ENCODE peak calls at places on chromosomes 6 and 20, in four cellular contexts. One of them, this sample, is unnamed.

GRCh38 chr20:51198876-51199523 is 176.1 kb upstream of the KCNG1 start:
- DNase-seq in choroid plexus epithelial cell: no peak
- DNase-seq in fibroblast of lung: no peak
- DNase-seq in right atrium auricular region: no peak
- DNase-seq in this sample: no peak

GRCh38 chr20:14062786-14063185 is 67.5 kb downstream of the MACROD2 start:
- DNase-seq in right atrium auricular region: no peak
- DNase-seq in fibroblast of lung: peak
- DNase-seq in choroid plexus epithelial cell: peak
- DNase-seq in this sample: no peak

GRCh38 chr20:38674178-38675133 is 49.8 kb upstream of the SLC32A1 start:
- DNase-seq in fibroblast of lung: peak
- DNase-seq in right atrium auricular region: no peak
- DNase-seq in choroid plexus epithelial cell: peak
- DNase-seq in this sample: no peak

GRCh38 chr20:45329497-45330319 is 18.5 kb downstream of the SDC4 start:
- DNase-seq in choroid plexus epithelial cell: no peak
- DNase-seq in right atrium auricular region: no peak
- DNase-seq in fibroblast of lung: no peak
- DNase-seq in this sample: no peak

GRCh38 chr6:149903938-149904611 is 6.2 kb upstream of the RAET1E start:
- DNase-seq in right atrium auricular region: peak
- DNase-seq in fibroblast of lung: no peak
- DNase-seq in choroid plexus epithelial cell: no peak
- DNase-seq in this sample: peak

GRCh38 chr6:144500886-144501285 is 215.8 kb downstream of the UTRN start:
- DNase-seq in right atrium auricular region: no peak
- DNase-seq in choroid plexus epithelial cell: peak
- DNase-seq in fibroblast of lung: no peak
- DNase-seq in this sample: no peak

GRCh38 chr20:58817748-58818147 is 33.0 kb downstream of the GNAS-AS1 start:
- DNase-seq in fibroblast of lung: no peak
- DNase-seq in choroid plexus epithelial cell: no peak
- DNase-seq in right atrium auricular region: no peak
- DNase-seq in this sample: no peak

GRCh38 chr6:33588894-33589293 is 8.8 kb upstream of the BAK1 start:
- DNase-seq in choroid plexus epithelial cell: no peak
- DNase-seq in right atrium auricular region: no peak
- DNase-seq in fibroblast of lung: no peak
- DNase-seq in this sample: no peak

GRCh38 chr6:86477510-86478166 is 459.7 kb upstream of the HTR1E start:
- DNase-seq in choroid plexus epithelial cell: no peak
- DNase-seq in right atrium auricular region: no peak
- DNase-seq in fibroblast of lung: no peak
- DNase-seq in this sample: no peak

GRCh38 chr6:144351741-144352140 is 66.6 kb downstream of the UTRN start:
- DNase-seq in fibroblast of lung: no peak
- DNase-seq in right atrium auricular region: no peak
- DNase-seq in choroid plexus epithelial cell: peak
- DNase-seq in this sample: no peak

GRCh38 chr6:34490390-34491090 is 24.7 kb downstream of the PACSIN1 start:
- DNase-seq in right atrium auricular region: no peak
- DNase-seq in fibroblast of lung: no peak
- DNase-seq in choroid plexus epithelial cell: no peak
- DNase-seq in this sample: no peak

GRCh38 chr20:38725959-38726848 is 1.9 kb downstream of the SLC32A1 start:
- DNase-seq in choroid plexus epithelial cell: no peak
- DNase-seq in right atrium auricular region: no peak
- DNase-seq in fibroblast of lung: peak
- DNase-seq in this sample: no peak

GRCh38 chr20:44208770-44209169 is 1.8 kb downstream of the OSER1 start:
- DNase-seq in fibroblast of lung: peak
- DNase-seq in right atrium auricular region: no peak
- DNase-seq in choroid plexus epithelial cell: peak
- DNase-seq in this sample: no peak

GRCh38 chr6:43945778-43946100 is 175.7 kb downstream of the VEGFA start:
- DNase-seq in right atrium auricular region: no peak
- DNase-seq in fibroblast of lung: no peak
- DNase-seq in choroid plexus epithelial cell: no peak
- DNase-seq in this sample: no peak

GRCh38 chr6:9224539-9224938 is 789.2 kb upstream of the SLC35B3 start:
- DNase-seq in right atrium auricular region: no peak
- DNase-seq in fibroblast of lung: no peak
- DNase-seq in choroid plexus epithelial cell: no peak
- DNase-seq in this sample: no peak

GRCh38 chr6:109963598-109964170 is 14.4 kb upstream of the GPR6 start:
- DNase-seq in fibroblast of lung: no peak
- DNase-seq in right atrium auricular region: no peak
- DNase-seq in choroid plexus epithelial cell: no peak
- DNase-seq in this sample: no peak

GRCh38 chr6:14694308-14694707 is 551.6 kb upstream of the JARID2 start:
- DNase-seq in choroid plexus epithelial cell: no peak
- DNase-seq in right atrium auricular region: no peak
- DNase-seq in fibroblast of lung: no peak
- DNase-seq in this sample: no peak

GRCh38 chr20:13788167-13788834 is 3.5 kb downstream of the NDUFAF5 start:
- DNase-seq in fibroblast of lung: peak
- DNase-seq in right atrium auricular region: no peak
- DNase-seq in choroid plexus epithelial cell: peak
- DNase-seq in this sample: no peak

GRCh38 chr6:15218401-15218800 is 27.5 kb upstream of the JARID2 start:
- DNase-seq in right atrium auricular region: no peak
- DNase-seq in fibroblast of lung: no peak
- DNase-seq in choroid plexus epithelial cell: no peak
- DNase-seq in this sample: no peak

GRCh38 chr6:106256201-106256968 is 69.2 kb downstream of the ATG5 start:
- DNase-seq in fibroblast of lung: no peak
- DNase-seq in choroid plexus epithelial cell: peak
- DNase-seq in right atrium auricular region: no peak
- DNase-seq in this sample: no peak

GRCh38 chr6:36364669-36365479 is 22.6 kb downstream of the ETV7 start:
- DNase-seq in right atrium auricular region: no peak
- DNase-seq in choroid plexus epithelial cell: peak
- DNase-seq in fibroblast of lung: no peak
- DNase-seq in this sample: no peak

GRCh38 chr6:11613336-11613735 is 75.8 kb downstream of the TMEM170B start:
- DNase-seq in right atrium auricular region: no peak
- DNase-seq in choroid plexus epithelial cell: no peak
- DNase-seq in fibroblast of lung: no peak
- DNase-seq in this sample: no peak

GRCh38 chr6:73566954-73567591 is 46.2 kb upstream of the EEF1A1 start:
- DNase-seq in fibroblast of lung: peak
- DNase-seq in choroid plexus epithelial cell: peak
- DNase-seq in right atrium auricular region: peak
- DNase-seq in this sample: no peak

GRCh38 chr6:12403201-12403826 is 113.2 kb downstream of the EDN1 start:
- DNase-seq in choroid plexus epithelial cell: peak
- DNase-seq in right atrium auricular region: no peak
- DNase-seq in fibroblast of lung: peak
- DNase-seq in this sample: no peak

GRCh38 chr20:46400253-46400652 is 6.2 kb downstream of the ELMO2 start:
- DNase-seq in choroid plexus epithelial cell: peak
- DNase-seq in fibroblast of lung: peak
- DNase-seq in right atrium auricular region: no peak
- DNase-seq in this sample: no peak

GRCh38 chr6:130575971-130576370 is 210.2 kb downstream of the TMEM200A start:
- DNase-seq in right atrium auricular region: no peak
- DNase-seq in fibroblast of lung: no peak
- DNase-seq in choroid plexus epithelial cell: no peak
- DNase-seq in this sample: no peak

GRCh38 chr6:105112577-105112976 is 67.2 kb downstream of the POPDC3 start:
- DNase-seq in right atrium auricular region: no peak
- DNase-seq in choroid plexus epithelial cell: peak
- DNase-seq in fibroblast of lung: no peak
- DNase-seq in this sample: no peak

GRCh38 chr6:166275714-166276166 is 32.5 kb downstream of the PRR18 start:
- DNase-seq in fibroblast of lung: peak
- DNase-seq in right atrium auricular region: peak
- DNase-seq in choroid plexus epithelial cell: peak
- DNase-seq in this sample: peak

DNA sequence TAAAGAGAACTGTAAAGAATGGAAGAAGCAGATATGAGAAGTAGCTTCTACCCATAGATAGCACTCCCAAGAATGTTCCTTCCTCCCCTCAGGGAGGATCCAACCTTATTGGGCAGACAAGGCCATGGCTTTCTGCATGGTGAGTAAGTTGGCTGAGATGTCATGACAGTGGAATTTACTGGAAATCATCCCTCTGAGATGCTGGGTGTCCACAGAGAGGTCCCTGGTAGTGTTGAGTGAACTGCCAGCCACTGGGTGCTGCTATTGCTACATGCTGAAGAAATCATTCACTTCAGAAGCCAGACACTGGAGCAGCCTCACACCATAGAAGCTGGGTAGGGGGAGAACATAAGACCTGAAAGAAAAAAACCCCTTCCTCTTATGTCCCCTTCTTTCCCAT is 46.4 kb upstream of the FERMT1 start:
- DNase-seq in choroid plexus epithelial cell: peak
- DNase-seq in fibroblast of lung: no peak
- DNase-seq in right atrium auricular region: no peak
- DNase-seq in this sample: no peak
- TF ChIP-seq CTCF in choroid plexus epithelial cell: peak
- TF ChIP-seq CTCF in fibroblast of lung: no peak
- TF ChIP-seq CTCF in right atrium auricular region: no peak
- TF ChIP-seq CTCF in this sample: no peak

GRCh38 chr6:99602519-99603420 is 3.9 kb upstream of the PRDM13 start:
- DNase-seq in choroid plexus epithelial cell: no peak
- DNase-seq in right atrium auricular region: no peak
- DNase-seq in fibroblast of lung: no peak
- DNase-seq in this sample: no peak
- TF ChIP-seq CTCF in choroid plexus epithelial cell: no peak
- TF ChIP-seq CTCF in right atrium auricular region: no peak
- TF ChIP-seq CTCF in fibroblast of lung: no peak
- TF ChIP-seq CTCF in this sample: no peak

DNA sequence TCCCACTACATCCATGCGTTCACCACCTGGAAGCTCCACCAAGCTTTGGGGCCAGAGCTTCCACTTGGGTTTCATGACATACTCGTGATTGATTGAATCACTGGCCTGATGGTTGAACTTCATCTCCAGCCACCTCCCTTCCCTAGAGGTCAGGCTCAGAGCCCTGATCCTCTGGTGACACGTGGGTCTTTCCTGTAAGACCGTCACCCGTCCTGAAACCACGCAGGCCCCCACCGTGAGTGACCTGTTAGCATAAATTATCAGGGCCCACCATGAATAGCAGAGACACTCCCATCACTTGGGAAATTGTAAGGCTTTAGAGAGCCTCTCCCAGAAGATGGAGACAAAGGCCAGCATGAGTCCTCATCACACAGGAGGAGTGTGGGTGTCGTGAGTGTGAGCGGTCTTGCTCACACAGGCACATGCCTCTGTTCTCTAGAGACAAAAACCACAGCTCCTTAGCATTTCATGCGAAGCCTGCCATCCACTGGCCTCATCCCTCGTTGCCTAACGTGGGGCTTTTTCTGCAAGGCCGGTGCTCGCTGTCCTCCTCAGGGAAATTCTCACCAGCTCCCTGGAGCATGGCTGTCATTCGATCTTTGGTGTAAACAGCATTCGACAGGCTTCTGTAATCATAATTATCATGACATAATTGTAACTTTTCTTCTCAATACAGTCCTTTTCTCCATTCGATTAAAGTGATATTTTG is 65.1 kb upstream of the DUSP22 start:
- DNase-seq in fibroblast of lung: no peak
- DNase-seq in choroid plexus epithelial cell: peak
- DNase-seq in right atrium auricular region: peak
- DNase-seq in this sample: peak
- TF ChIP-seq CTCF in fibroblast of lung: no peak
- TF ChIP-seq CTCF in choroid plexus epithelial cell: peak
- TF ChIP-seq CTCF in right atrium auricular region: no peak
- TF ChIP-seq CTCF in this sample: no peak

GRCh38 chr20:5058873-5059272 is 57.6 kb upstream of the SLC23A2 start:
- DNase-seq in choroid plexus epithelial cell: no peak
- DNase-seq in right atrium auricular region: no peak
- DNase-seq in fibroblast of lung: no peak
- DNase-seq in this sample: no peak

GRCh38 chr20:5061209-5061608 is 58.5 kb downstream of the PCNA start:
- DNase-seq in choroid plexus epithelial cell: no peak
- DNase-seq in fibroblast of lung: no peak
- DNase-seq in right atrium auricular region: no peak
- DNase-seq in this sample: no peak

DNA sequence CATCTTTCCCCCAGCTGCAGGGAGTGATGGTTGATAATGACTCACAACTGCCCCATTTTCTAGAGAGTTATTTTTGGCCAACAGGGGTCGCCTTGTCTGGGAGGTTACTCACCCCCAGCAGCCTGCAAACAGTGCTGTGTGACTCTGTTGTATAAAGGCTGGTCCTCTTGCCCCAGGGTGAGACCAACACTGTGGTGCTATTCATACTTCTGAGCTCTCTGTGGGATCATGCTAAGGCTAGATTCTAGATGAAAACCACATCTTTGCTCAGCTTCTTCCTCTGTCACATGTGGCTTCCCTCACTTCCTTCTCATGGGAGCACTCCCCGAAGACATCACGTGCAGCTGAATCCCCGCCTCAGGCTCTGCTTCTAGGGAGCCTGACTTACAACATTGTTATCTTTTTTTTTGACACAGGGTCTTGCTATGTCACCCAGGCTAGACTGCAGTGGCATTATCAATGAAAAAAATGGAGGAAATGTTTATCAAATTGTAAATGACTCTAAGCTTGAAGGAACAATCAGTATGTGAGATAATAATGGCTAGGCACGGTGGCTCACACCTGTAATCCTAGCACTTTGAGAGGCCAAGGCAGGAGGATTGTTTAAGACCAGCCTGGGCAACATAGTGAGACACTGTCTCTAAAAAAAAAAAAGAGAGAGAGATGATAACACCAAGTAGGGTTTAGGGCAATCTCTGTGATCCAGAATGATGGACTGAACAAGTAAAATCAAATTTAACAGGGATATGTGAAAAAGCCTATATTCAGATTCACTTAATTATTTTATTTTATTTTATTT is 55.7 kb upstream of the SLC23A2 start:
- DNase-seq in right atrium auricular region: no peak
- DNase-seq in fibroblast of lung: peak
- DNase-seq in choroid plexus epithelial cell: peak
- DNase-seq in this sample: no peak
- TF ChIP-seq CTCF in right atrium auricular region: peak
- TF ChIP-seq CTCF in fibroblast of lung: peak
- TF ChIP-seq CTCF in choroid plexus epithelial cell: peak
- TF ChIP-seq CTCF in this sample: peak

DNA sequence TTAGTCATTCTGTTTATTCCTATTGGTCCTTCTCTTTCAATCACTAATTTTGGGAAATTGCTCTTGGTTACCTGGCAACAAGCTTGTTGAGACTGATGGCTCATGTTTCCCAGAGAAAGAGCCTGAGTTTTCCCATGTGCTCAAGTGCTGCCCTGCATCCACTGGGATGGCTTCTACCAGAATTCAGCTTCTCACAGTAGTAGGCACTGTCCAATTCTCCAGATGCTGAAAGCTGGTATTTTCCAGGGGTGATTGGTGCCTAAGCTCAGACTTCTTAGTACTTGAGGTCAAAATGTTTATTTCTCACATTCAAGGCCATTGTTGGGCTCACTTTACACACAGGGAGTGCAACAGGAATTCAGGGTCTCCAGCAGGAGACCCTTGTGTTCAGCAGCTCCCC is 29.1 kb upstream of the SLC2A12 start:
- DNase-seq in right atrium auricular region: no peak
- DNase-seq in choroid plexus epithelial cell: no peak
- DNase-seq in fibroblast of lung: no peak
- DNase-seq in this sample: no peak
- TF ChIP-seq CTCF in right atrium auricular region: no peak
- TF ChIP-seq CTCF in choroid plexus epithelial cell: no peak
- TF ChIP-seq CTCF in fibroblast of lung: no peak
- TF ChIP-seq CTCF in this sample: no peak

This sample was measured in osteocyte.